ENCODE peak calls at places on chromosomes 2 and 18, in four cellular contexts. One of them, this sample, is unnamed.

GRCh38 chr2:80058562-80058961 is 246.0 kb downstream of the LRRTM1 start:
- DNase-seq in OCI-LY7: no peak
- DNase-seq in astrocyte of the spinal cord: no peak
- DNase-seq in lung: no peak
- DNase-seq in this sample: peak; percentile 6

GRCh38 chr2:236843604-236844003 is 242.1 kb upstream of the COPS8 start:
- DNase-seq in lung: no peak
- DNase-seq in OCI-LY7: no peak
- DNase-seq in astrocyte of the spinal cord: no peak
- DNase-seq in this sample: no peak

GRCh38 chr18:79962311-79962710 is 2.1 kb upstream of the HSBP1L1 start:
- DNase-seq in astrocyte of the spinal cord: peak; percentile 37
- DNase-seq in lung: peak; percentile 74
- DNase-seq in OCI-LY7: no peak
- DNase-seq in this sample: peak; percentile 85

GRCh38 chr2:135820003-135820618 is 16.9 kb downstream of the LCT start:
- DNase-seq in lung: no peak
- DNase-seq in OCI-LY7: no peak
- DNase-seq in astrocyte of the spinal cord: peak; percentile 79
- DNase-seq in this sample: no peak

GRCh38 chr18:9961031-9961430 is 47.2 kb downstream of the VAPA start:
- DNase-seq in OCI-LY7: peak; percentile 10
- DNase-seq in astrocyte of the spinal cord: no peak
- DNase-seq in lung: no peak
- DNase-seq in this sample: no peak

GRCh38 chr18:30288662-30289414 is 753.7 kb downstream of the DSC3 start:
- DNase-seq in lung: no peak
- DNase-seq in OCI-LY7: no peak
- DNase-seq in astrocyte of the spinal cord: no peak
- DNase-seq in this sample: no peak

GRCh38 chr18:42752921-42753320 is 362.6 kb downstream of the RIT2 start:
- DNase-seq in OCI-LY7: no peak
- DNase-seq in lung: no peak
- DNase-seq in astrocyte of the spinal cord: no peak
- DNase-seq in this sample: no peak

GRCh38 chr2:238351315-238351714 is 31.0 kb downstream of the TRAF3IP1 start:
- DNase-seq in lung: no peak
- DNase-seq in astrocyte of the spinal cord: no peak
- DNase-seq in OCI-LY7: no peak
- DNase-seq in this sample: no peak

GRCh38 chr18:49944681-49945080 is 131.3 kb upstream of the ACAA2 start:
- DNase-seq in OCI-LY7: no peak
- DNase-seq in lung: no peak
- DNase-seq in astrocyte of the spinal cord: no peak
- DNase-seq in this sample: peak; percentile 9

GRCh38 chr2:97701851-97702465 is 11.4 kb upstream of the ZAP70 start:
- DNase-seq in astrocyte of the spinal cord: peak; percentile 20
- DNase-seq in OCI-LY7: no peak
- DNase-seq in lung: no peak
- DNase-seq in this sample: no peak

GRCh38 chr2:38446418-38446817 is 69.3 kb upstream of the ATL2 start:
- DNase-seq in lung: no peak
- DNase-seq in astrocyte of the spinal cord: no peak
- DNase-seq in OCI-LY7: no peak
- DNase-seq in this sample: no peak

GRCh38 chr18:36697905-36698304 is 130.9 kb downstream of the TPGS2 start:
- DNase-seq in OCI-LY7: no peak
- DNase-seq in astrocyte of the spinal cord: peak; percentile 89
- DNase-seq in lung: no peak
- DNase-seq in this sample: no peak

GRCh38 chr18:59810740-59811520 is 88.9 kb upstream of the PMAIP1 start:
- DNase-seq in astrocyte of the spinal cord: no peak
- DNase-seq in lung: no peak
- DNase-seq in OCI-LY7: no peak
- DNase-seq in this sample: no peak

GRCh38 chr2:75647771-75648170 is 1.2 kb downstream of the MRPL19 start:
- DNase-seq in OCI-LY7: no peak
- DNase-seq in astrocyte of the spinal cord: no peak
- DNase-seq in lung: no peak
- DNase-seq in this sample: no peak

GRCh38 chr2:52776571-52776970 is 991.0 kb upstream of the CHAC2 start:
- DNase-seq in lung: no peak
- DNase-seq in OCI-LY7: no peak
- DNase-seq in astrocyte of the spinal cord: no peak
- DNase-seq in this sample: no peak

GRCh38 chr2:199457147-199458016 is at the start of gene SATB2:
- DNase-seq in lung: no peak
- DNase-seq in astrocyte of the spinal cord: peak; percentile 67
- DNase-seq in OCI-LY7: peak; percentile 81
- DNase-seq in this sample: no peak

GRCh38 chr18:55544028-55544427 is 44.0 kb downstream of the TCF4 start:
- DNase-seq in lung: no peak
- DNase-seq in OCI-LY7: no peak
- DNase-seq in astrocyte of the spinal cord: no peak
- DNase-seq in this sample: no peak

GRCh38 chr2:85945576-85945975 is 56.8 kb upstream of the ST3GAL5 start:
- DNase-seq in lung: no peak
- DNase-seq in astrocyte of the spinal cord: no peak
- DNase-seq in OCI-LY7: no peak
- DNase-seq in this sample: no peak

GRCh38 chr18:61581578-61582204 is 248.5 kb downstream of the CDH20 start:
- DNase-seq in astrocyte of the spinal cord: peak; percentile 61
- DNase-seq in OCI-LY7: peak; percentile 2
- DNase-seq in lung: peak; percentile 74
- DNase-seq in this sample: peak; percentile 83

GRCh38 chr2:150938586-150938985 is 323.1 kb downstream of the RBM43 start:
- DNase-seq in lung: no peak
- DNase-seq in astrocyte of the spinal cord: no peak
- DNase-seq in OCI-LY7: no peak
- DNase-seq in this sample: no peak

GRCh38 chr2:162301151-162301804 is 17.2 kb downstream of the IFIH1 start:
- DNase-seq in lung: peak; percentile 38
- DNase-seq in astrocyte of the spinal cord: peak; percentile 71
- DNase-seq in OCI-LY7: peak; percentile 72
- DNase-seq in this sample: peak; percentile 60

GRCh38 chr2:5373200-5373599 is 319.0 kb upstream of the SOX11 start:
- DNase-seq in astrocyte of the spinal cord: peak; percentile 56
- DNase-seq in OCI-LY7: no peak
- DNase-seq in lung: no peak
- DNase-seq in this sample: no peak

GRCh38 chr2:134372611-134373131 is 118.8 kb downstream of the MGAT5 start:
- DNase-seq in astrocyte of the spinal cord: peak; percentile 83
- DNase-seq in OCI-LY7: no peak
- DNase-seq in lung: no peak
- DNase-seq in this sample: peak; percentile 22

GRCh38 chr2:43777306-43777926 is 3.6 kb downstream of the DYNC2LI1 start:
- DNase-seq in lung: no peak
- DNase-seq in OCI-LY7: no peak
- DNase-seq in astrocyte of the spinal cord: no peak
- DNase-seq in this sample: no peak

GRCh38 chr2:55489467-55490062 is 30.0 kb upstream of the CFAP36 start:
- DNase-seq in OCI-LY7: no peak
- DNase-seq in astrocyte of the spinal cord: no peak
- DNase-seq in lung: no peak
- DNase-seq in this sample: no peak

GRCh38 chr18:55713707-55714106 is 125.7 kb upstream of the TCF4 start:
- DNase-seq in lung: no peak
- DNase-seq in astrocyte of the spinal cord: no peak
- DNase-seq in OCI-LY7: no peak
- DNase-seq in this sample: no peak

GRCh38 chr2:219175486-219175885 is 1.2 kb downstream of the CNPPD1 start:
- DNase-seq in astrocyte of the spinal cord: no peak
- DNase-seq in lung: no peak
- DNase-seq in OCI-LY7: no peak
- DNase-seq in this sample: no peak

GRCh38 chr2:199646439-199646838 is 188.7 kb upstream of the SATB2 start:
- DNase-seq in OCI-LY7: peak; percentile 12
- DNase-seq in lung: no peak
- DNase-seq in astrocyte of the spinal cord: no peak
- DNase-seq in this sample: no peak

GRCh38 chr18:966095-967036 is 61.7 kb downstream of the ADCYAP1 start:
- DNase-seq in lung: no peak
- DNase-seq in astrocyte of the spinal cord: no peak
- DNase-seq in OCI-LY7: no peak
- DNase-seq in this sample: no peak

GRCh38 chr18:13548944-13549878 is 177.1 kb downstream of the FAM210A start:
- DNase-seq in lung: no peak
- DNase-seq in OCI-LY7: peak; percentile 43
- DNase-seq in astrocyte of the spinal cord: no peak
- DNase-seq in this sample: no peak

GRCh38 chr2:6917761-6918421 is 679 bp downstream of the RNF144A start:
- DNase-seq in OCI-LY7: no peak
- DNase-seq in astrocyte of the spinal cord: no peak
- DNase-seq in lung: no peak
- DNase-seq in this sample: peak; percentile 9

GRCh38 chr18:31609886-31610646 is 18.4 kb downstream of the TTR start:
- DNase-seq in astrocyte of the spinal cord: no peak
- DNase-seq in OCI-LY7: no peak
- DNase-seq in lung: no peak
- DNase-seq in this sample: no peak

GRCh38 chr18:74342416-74343043 is 26.9 kb downstream of the C18orf63 start:
- DNase-seq in lung: no peak
- DNase-seq in OCI-LY7: peak; percentile 19
- DNase-seq in astrocyte of the spinal cord: peak; percentile 76
- DNase-seq in this sample: peak; percentile 7

GRCh38 chr18:37483221-37483971 is 82.2 kb downstream of the CELF4 start:
- DNase-seq in astrocyte of the spinal cord: peak; percentile 12
- DNase-seq in lung: no peak
- DNase-seq in OCI-LY7: no peak
- DNase-seq in this sample: no peak

GRCh38 chr2:216857131-216857550 is 2.7 kb downstream of the TNP1 start:
- DNase-seq in astrocyte of the spinal cord: peak; percentile 62
- DNase-seq in lung: no peak
- DNase-seq in OCI-LY7: no peak
- DNase-seq in this sample: peak; percentile 14
- H3K4me3 ChIP-seq in astrocyte of the spinal cord: no peak overlapping the region
- H3K4me3 ChIP-seq in lung: no peak overlapping the region
- H3K4me3 ChIP-seq in OCI-LY7: no peak overlapping the region
- H3K4me3 ChIP-seq in this sample: no peak overlapping the region

GRCh38 chr2:172558372-172558771 is 2.5 kb downstream of the PDK1 start:
- DNase-seq in lung: no peak
- DNase-seq in astrocyte of the spinal cord: no peak
- DNase-seq in OCI-LY7: no peak
- DNase-seq in this sample: no peak
- H3K4me3 ChIP-seq in lung: no peak overlapping the region
- H3K4me3 ChIP-seq in astrocyte of the spinal cord: no peak overlapping the region
- H3K4me3 ChIP-seq in OCI-LY7: peak overlapping the region; percentile 90
- H3K4me3 ChIP-seq in this sample: no peak overlapping the region

DNA sequence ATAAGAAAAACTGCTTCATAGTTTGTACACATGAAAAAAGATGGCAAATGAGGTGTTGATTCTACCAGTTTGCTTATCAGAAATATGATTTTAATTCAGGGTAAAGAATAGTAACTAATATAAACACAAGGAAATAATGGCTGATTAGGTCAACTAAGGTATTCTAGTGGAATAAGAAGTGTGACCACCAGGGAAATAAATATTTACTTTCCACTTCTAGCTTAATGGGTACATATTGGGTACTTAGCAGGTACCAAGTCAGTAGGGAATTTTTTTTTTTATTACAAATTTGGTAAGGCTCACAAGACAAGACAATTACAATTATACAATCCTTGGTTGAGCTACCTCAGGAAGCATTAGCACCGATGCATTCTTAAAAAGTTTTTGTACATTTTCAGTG is 135.7 kb downstream of the PLEKHA3 start:
- DNase-seq in lung: no peak
- DNase-seq in OCI-LY7: no peak
- DNase-seq in astrocyte of the spinal cord: no peak
- DNase-seq in this sample: no peak
- H3K4me3 ChIP-seq in lung: no peak overlapping the region
- H3K4me3 ChIP-seq in OCI-LY7: no peak overlapping the region
- H3K4me3 ChIP-seq in astrocyte of the spinal cord: no peak overlapping the region
- H3K4me3 ChIP-seq in this sample: no peak overlapping the region

GRCh38 chr2:229335877-229336346 is 64.8 kb upstream of the PID1 start:
- DNase-seq in astrocyte of the spinal cord: no peak
- DNase-seq in OCI-LY7: no peak
- DNase-seq in lung: no peak
- DNase-seq in this sample: no peak

GRCh38 chr2:229335349-229335748 is 64.3 kb upstream of the PID1 start:
- DNase-seq in astrocyte of the spinal cord: no peak
- DNase-seq in OCI-LY7: no peak
- DNase-seq in lung: no peak
- DNase-seq in this sample: no peak

GRCh38 chr2:229330952-229331351 is 59.9 kb upstream of the PID1 start:
- DNase-seq in OCI-LY7: peak; percentile 60
- DNase-seq in lung: no peak
- DNase-seq in astrocyte of the spinal cord: no peak
- DNase-seq in this sample: no peak
- H3K4me3 ChIP-seq in OCI-LY7: no peak overlapping the region
- H3K4me3 ChIP-seq in lung: no peak overlapping the region
- H3K4me3 ChIP-seq in astrocyte of the spinal cord: no peak overlapping the region
- H3K4me3 ChIP-seq in this sample: no peak overlapping the region

GRCh38 chr2:11656252-11656651 is 13.7 kb downstream of the NTSR2 start:
- DNase-seq in OCI-LY7: no peak
- DNase-seq in astrocyte of the spinal cord: no peak
- DNase-seq in lung: no peak
- DNase-seq in this sample: no peak
- H3K4me3 ChIP-seq in OCI-LY7: no peak overlapping the region
- H3K4me3 ChIP-seq in astrocyte of the spinal cord: no peak overlapping the region
- H3K4me3 ChIP-seq in lung: no peak overlapping the region
- H3K4me3 ChIP-seq in this sample: no peak overlapping the region

GRCh38 chr2:120850551-120850950 is 114.9 kb downstream of the GLI2 start:
- DNase-seq in OCI-LY7: no peak
- DNase-seq in astrocyte of the spinal cord: no peak
- DNase-seq in lung: no peak
- DNase-seq in this sample: no peak
- H3K4me3 ChIP-seq in OCI-LY7: no peak overlapping the region
- H3K4me3 ChIP-seq in astrocyte of the spinal cord: no peak overlapping the region
- H3K4me3 ChIP-seq in lung: no peak overlapping the region
- H3K4me3 ChIP-seq in this sample: no peak overlapping the region

This sample was measured in thyroid gland.